ENCODE peak calls at places on chromosomes 2 and 18, in five cellular contexts. M, T, W, I and B are unnamed samples.
A peak's percentile ranks its signal among the peaks of the same experiment; 100 is the strongest.

GRCh38 chr2:9543557-9543956 is 12.1 kb downstream of the ADAM17 start:
- DNase-seq in M (peak; percentile 47), T (no peak), W (no peak), I (no peak), B (no peak)

GRCh38 chr18:79936641-79937040 is 14.8 kb downstream of the SLC66A2 start:
- DNase-seq in M (no peak), T (no peak), W (no peak), I (peak; percentile 14), B (no peak)

GRCh38 chr2:239443666-239444567 is 43.1 kb upstream of the HDAC4 start:
- DNase-seq in M (peak; percentile 31), T (no peak), W (no peak), I (no peak), B (no peak)

GRCh38 chr2:33019796-33020195 is 73.0 kb downstream of the LTBP1 start:
- DNase-seq in M (no peak), T (no peak), W (no peak), I (no peak), B (no peak)

GRCh38 chr2:109531221-109531620 is 82.5 kb downstream of the SEPTIN10 start:
- DNase-seq in M (no peak), T (no peak), W (no peak), I (no peak), B (no peak)

GRCh38 chr2:112529751-112530150 is 12.5 kb upstream of the POLR1B start:
- DNase-seq in M (no peak), T (no peak), W (no peak), I (no peak), B (no peak)

GRCh38 chr2:38440655-38441054 is 63.6 kb upstream of the ATL2 start:
- DNase-seq in M (no peak), T (no peak), W (no peak), I (no peak), B (no peak)

GRCh38 chr2:9139491-9140443 is 66.8 kb upstream of the ASAP2 start:
- DNase-seq in M (peak; percentile 77), T (peak; percentile 55), W (no peak), I (peak; percentile 95), B (peak; percentile 91)

GRCh38 chr2:17815466-17816184 is 635 bp upstream of the MSGN1 start:
- DNase-seq in M (no peak), T (no peak), W (no peak), I (no peak), B (no peak)

GRCh38 chr18:48662021-48662661 is 123.3 kb downstream of the CTIF start:
- DNase-seq in M (no peak), T (peak; percentile 60), W (peak; percentile 42), I (no peak), B (no peak)

GRCh38 chr18:24368749-24369148 is 28.9 kb downstream of the OSBPL1A start:
- DNase-seq in M (peak; percentile 41), T (no peak), W (no peak), I (no peak), B (no peak)

GRCh38 chr18:63149200-63149587 is 170.4 kb downstream of the BCL2 start:
- DNase-seq in M (no peak), T (peak; percentile 50), W (no peak), I (peak; percentile 52), B (no peak)

GRCh38 chr2:174124171-174124570 is 124.2 kb downstream of the OLA1 start:
- DNase-seq in M (no peak), T (peak; percentile 19), W (no peak), I (no peak), B (no peak)

GRCh38 chr2:199019898-199020507 is 437.7 kb downstream of the SATB2 start:
- DNase-seq in M (no peak), T (no peak), W (peak; percentile 4), I (peak; percentile 33), B (peak; percentile 56)

GRCh38 chr2:226802573-226802972 is 3.0 kb upstream of the IRS1 start:
- DNase-seq in M (no peak), T (peak; percentile 48), W (no peak), I (no peak), B (no peak)

GRCh38 chr18:30568333-30568732 is 474.2 kb downstream of the DSC3 start:
- DNase-seq in M (no peak), T (no peak), W (no peak), I (no peak), B (no peak)

GRCh38 chr2:198374375-198375072 is 570.1 kb downstream of the PLCL1 start:
- DNase-seq in M (peak; percentile 44), T (peak; percentile 44), W (peak; percentile 50), I (peak; percentile 58), B (peak; percentile 66)

GRCh38 chr18:76494181-76494540 is 881 bp downstream of the ZNF516 start:
- DNase-seq in M (no peak), T (peak; percentile 32), W (no peak), I (peak; percentile 72), B (peak; percentile 58)

GRCh38 chr2:20524412-20525040 is 77.7 kb downstream of the RHOB start:
- DNase-seq in M (no peak), T (no peak), W (no peak), I (no peak), B (no peak)

GRCh38 chr18:25164837-25165791 is 186.9 kb downstream of the ZNF521 start:
- DNase-seq in M (no peak), T (no peak), W (peak; percentile 64), I (peak; percentile 20), B (no peak)

GRCh38 chr18:68316636-68317035 is 398.3 kb downstream of the TMX3 start:
- DNase-seq in M (no peak), T (no peak), W (no peak), I (no peak), B (no peak)

GRCh38 chr2:185970148-185970852 is 231.7 kb downstream of the FSIP2 start:
- DNase-seq in M (no peak), T (no peak), W (no peak), I (no peak), B (no peak)

GRCh38 chr2:60880988-60881932 is at the start of gene REL:
- DNase-seq in M (peak; percentile 93), T (peak; percentile 77), W (peak; percentile 74), I (peak; percentile 88), B (peak; percentile 95)

GRCh38 chr2:234334146-234334545 is 162.7 kb downstream of the ARL4C start:
- DNase-seq in M (no peak), T (no peak), W (no peak), I (peak; percentile 36), B (no peak)

GRCh38 chr2:11457935-11458334 is 8.0 kb downstream of the E2F6 start:
- DNase-seq in M (no peak), T (no peak), W (no peak), I (no peak), B (no peak)

GRCh38 chr2:156918410-156918809 is 339.1 kb upstream of the GALNT5 start:
- DNase-seq in M (no peak), T (no peak), W (no peak), I (no peak), B (no peak)

GRCh38 chr2:232539298-232540231 is at the start of gene CHRNG:
- DNase-seq in M (no peak), T (no peak), W (no peak), I (no peak), B (no peak)

GRCh38 chr2:45778720-45779171 is 127.3 kb downstream of the PRKCE start:
- DNase-seq in M (peak; percentile 74), T (no peak), W (no peak), I (peak; percentile 56), B (peak; percentile 82)

GRCh38 chr2:216569765-216570164 is 63.5 kb upstream of the IGFBP2 start:
- DNase-seq in M (no peak), T (no peak), W (no peak), I (no peak), B (no peak)

GRCh38 chr2:232330068-232330999 is 48.2 kb upstream of the ALPP start:
- DNase-seq in M (no peak), T (no peak), W (no peak), I (peak; percentile 10), B (no peak)

GRCh38 chr2:118993392-118993752 is 51.4 kb downstream of the MARCO start:
- DNase-seq in M (no peak), T (no peak), W (no peak), I (no peak), B (no peak)

GRCh38 chr18:50987261-50987660 is 19.4 kb downstream of the ELAC1 start:
- DNase-seq in M (no peak), T (no peak), W (no peak), I (no peak), B (no peak)

GRCh38 chr2:121596221-121597080 is 52.8 kb downstream of the CLASP1 start:
- DNase-seq in M (no peak), T (no peak), W (peak; percentile 7), I (no peak), B (peak; percentile 58)

GRCh38 chr2:24327988-24328387 is 32.3 kb downstream of the ITSN2 start:
- DNase-seq in M (no peak), T (no peak), W (no peak), I (no peak), B (no peak)

GRCh38 chr2:24913896-24914295 is 6.1 kb downstream of the ADCY3 start:
- DNase-seq in M (no peak), T (no peak), W (no peak), I (no peak), B (no peak)

GRCh38 chr2:157875720-157876065 is 437 bp downstream of the ACVR1 start:
- DNase-seq in M (peak; percentile 66), T (no peak), W (no peak), I (no peak), B (peak; percentile 51)